ENCODE peak calls at places on chromosome 10, in ten cellular contexts. One of them, this sample, is unnamed.

GRCh38 chr10:122981066-122981464 is 864 bp downstream of the PSTK start:
- DNase-seq in HCT116: peak; percentile 34
- DNase-seq in cardiac fibroblast: peak; percentile 55
- DNase-seq in tibial artery: no peak
- DNase-seq in NB4: peak; percentile 75
- DNase-seq in adrenal gland: no peak
- DNase-seq in lower lobe of right lung: no peak
- DNase-seq in MM.1S: peak; percentile 46
- DNase-seq in heart left ventricle: no peak
- DNase-seq in fibroblast of pulmonary artery: peak; percentile 60
- DNase-seq in this sample: peak; percentile 53

GRCh38 chr10:50993817-50994251 is 80.5 kb upstream of the PRKG1 start:
- DNase-seq in HCT116: no peak
- DNase-seq in cardiac fibroblast: peak; percentile 88
- DNase-seq in tibial artery: no peak
- DNase-seq in NB4: no peak
- DNase-seq in adrenal gland: no peak
- DNase-seq in lower lobe of right lung: peak; percentile 52
- DNase-seq in MM.1S: no peak
- DNase-seq in heart left ventricle: peak; percentile 51
- DNase-seq in fibroblast of pulmonary artery: peak; percentile 87
- DNase-seq in this sample: peak; percentile 89

GRCh38 chr10:110571093-110571743 is 3.7 kb downstream of the SMC3 start:
- DNase-seq in HCT116: no peak
- DNase-seq in cardiac fibroblast: no peak
- DNase-seq in tibial artery: no peak
- DNase-seq in NB4: no peak
- DNase-seq in adrenal gland: no peak
- DNase-seq in lower lobe of right lung: no peak
- DNase-seq in MM.1S: no peak
- DNase-seq in heart left ventricle: no peak
- DNase-seq in fibroblast of pulmonary artery: no peak
- DNase-seq in this sample: no peak

GRCh38 chr10:10803273-10803672 is 214.4 kb upstream of the CELF2 start:
- DNase-seq in HCT116: no peak
- DNase-seq in cardiac fibroblast: peak; percentile 77
- DNase-seq in tibial artery: peak; percentile 70
- DNase-seq in NB4: no peak
- DNase-seq in adrenal gland: no peak
- DNase-seq in lower lobe of right lung: no peak
- DNase-seq in MM.1S: no peak
- DNase-seq in heart left ventricle: peak; percentile 63
- DNase-seq in fibroblast of pulmonary artery: no peak
- DNase-seq in this sample: no peak

GRCh38 chr10:105241254-105241653 is 600.2 kb downstream of the SORCS3 start:
- DNase-seq in HCT116: no peak
- DNase-seq in cardiac fibroblast: no peak
- DNase-seq in tibial artery: no peak
- DNase-seq in NB4: no peak
- DNase-seq in adrenal gland: no peak
- DNase-seq in lower lobe of right lung: no peak
- DNase-seq in MM.1S: no peak
- DNase-seq in heart left ventricle: no peak
- DNase-seq in fibroblast of pulmonary artery: no peak
- DNase-seq in this sample: no peak

GRCh38 chr10:5524721-5525531 is at the start of gene CALML3:
- DNase-seq in HCT116: no peak
- DNase-seq in cardiac fibroblast: no peak
- DNase-seq in tibial artery: peak; percentile 16
- DNase-seq in NB4: no peak
- DNase-seq in adrenal gland: no peak
- DNase-seq in lower lobe of right lung: no peak
- DNase-seq in MM.1S: no peak
- DNase-seq in heart left ventricle: no peak
- DNase-seq in fibroblast of pulmonary artery: no peak
- DNase-seq in this sample: no peak

GRCh38 chr10:29451946-29452345 is 163.1 kb downstream of the LYZL1 start:
- DNase-seq in HCT116: no peak
- DNase-seq in cardiac fibroblast: no peak
- DNase-seq in tibial artery: no peak
- DNase-seq in NB4: no peak
- DNase-seq in adrenal gland: no peak
- DNase-seq in lower lobe of right lung: no peak
- DNase-seq in MM.1S: no peak
- DNase-seq in heart left ventricle: no peak
- DNase-seq in fibroblast of pulmonary artery: no peak
- DNase-seq in this sample: no peak

GRCh38 chr10:15483215-15483970 is 112.3 kb upstream of the FAM171A1 start:
- DNase-seq in HCT116: no peak
- DNase-seq in cardiac fibroblast: no peak
- DNase-seq in tibial artery: no peak
- DNase-seq in NB4: no peak
- DNase-seq in adrenal gland: no peak
- DNase-seq in lower lobe of right lung: no peak
- DNase-seq in MM.1S: no peak
- DNase-seq in heart left ventricle: no peak
- DNase-seq in fibroblast of pulmonary artery: no peak
- DNase-seq in this sample: no peak

GRCh38 chr10:42380926-42381547 is 257.3 kb downstream of the ZNF33B start:
- DNase-seq in HCT116: no peak
- DNase-seq in cardiac fibroblast: no peak
- DNase-seq in tibial artery: no peak
- DNase-seq in NB4: no peak
- DNase-seq in adrenal gland: no peak
- DNase-seq in lower lobe of right lung: no peak
- DNase-seq in MM.1S: no peak
- DNase-seq in heart left ventricle: no peak
- DNase-seq in fibroblast of pulmonary artery: no peak
- DNase-seq in this sample: no peak

GRCh38 chr10:3781458-3782098 is 3.4 kb downstream of the KLF6 start:
- DNase-seq in HCT116: no peak
- DNase-seq in cardiac fibroblast: peak; percentile 83
- DNase-seq in tibial artery: peak; percentile 60
- DNase-seq in NB4: peak; percentile 54
- DNase-seq in adrenal gland: no peak
- DNase-seq in lower lobe of right lung: peak; percentile 79
- DNase-seq in MM.1S: no peak
- DNase-seq in heart left ventricle: peak; percentile 76
- DNase-seq in fibroblast of pulmonary artery: peak; percentile 75
- DNase-seq in this sample: peak; percentile 55

GRCh38 chr10:85668522-85668921 is 698.1 kb downstream of the GRID1 start:
- DNase-seq in HCT116: no peak
- DNase-seq in cardiac fibroblast: no peak
- DNase-seq in tibial artery: no peak
- DNase-seq in NB4: no peak
- DNase-seq in adrenal gland: no peak
- DNase-seq in lower lobe of right lung: no peak
- DNase-seq in MM.1S: no peak
- DNase-seq in heart left ventricle: no peak
- DNase-seq in fibroblast of pulmonary artery: no peak
- DNase-seq in this sample: no peak

GRCh38 chr10:113991091-113991860 is 52.4 kb upstream of the ADRB1 start:
- DNase-seq in HCT116: no peak
- DNase-seq in cardiac fibroblast: no peak
- DNase-seq in tibial artery: no peak
- DNase-seq in NB4: peak; percentile 54
- DNase-seq in adrenal gland: no peak
- DNase-seq in lower lobe of right lung: no peak
- DNase-seq in MM.1S: peak; percentile 72
- DNase-seq in heart left ventricle: no peak
- DNase-seq in fibroblast of pulmonary artery: no peak
- DNase-seq in this sample: no peak

GRCh38 chr10:128775743-128776142 is 649.5 kb upstream of the MKI67 start:
- DNase-seq in HCT116: no peak
- DNase-seq in cardiac fibroblast: peak; percentile 73
- DNase-seq in tibial artery: no peak
- DNase-seq in NB4: no peak
- DNase-seq in adrenal gland: no peak
- DNase-seq in lower lobe of right lung: no peak
- DNase-seq in MM.1S: no peak
- DNase-seq in heart left ventricle: no peak
- DNase-seq in fibroblast of pulmonary artery: peak; percentile 20
- DNase-seq in this sample: no peak

GRCh38 chr10:23363788-23364135 is 19.2 kb upstream of the C10orf67 start:
- DNase-seq in HCT116: no peak
- DNase-seq in cardiac fibroblast: no peak
- DNase-seq in tibial artery: no peak
- DNase-seq in NB4: no peak
- DNase-seq in adrenal gland: no peak
- DNase-seq in lower lobe of right lung: no peak
- DNase-seq in MM.1S: no peak
- DNase-seq in heart left ventricle: no peak
- DNase-seq in fibroblast of pulmonary artery: no peak
- DNase-seq in this sample: no peak

GRCh38 chr10:24008164-24009066 is 200.5 kb upstream of the KIAA1217 start:
- DNase-seq in HCT116: no peak
- DNase-seq in cardiac fibroblast: peak; percentile 16
- DNase-seq in tibial artery: no peak
- DNase-seq in NB4: no peak
- DNase-seq in adrenal gland: no peak
- DNase-seq in lower lobe of right lung: no peak
- DNase-seq in MM.1S: no peak
- DNase-seq in heart left ventricle: peak; percentile 25
- DNase-seq in fibroblast of pulmonary artery: peak; percentile 54
- DNase-seq in this sample: no peak

GRCh38 chr10:35079763-35080162 is 10.4 kb downstream of the CUL2 start:
- DNase-seq in HCT116: peak; percentile 15
- DNase-seq in cardiac fibroblast: peak; percentile 57
- DNase-seq in tibial artery: no peak
- DNase-seq in NB4: peak; percentile 2
- DNase-seq in adrenal gland: peak; percentile 68
- DNase-seq in lower lobe of right lung: no peak
- DNase-seq in MM.1S: no peak
- DNase-seq in heart left ventricle: no peak
- DNase-seq in fibroblast of pulmonary artery: peak; percentile 77
- DNase-seq in this sample: peak; percentile 89
- TF ChIP-seq CTCF in HCT116: no peak
- TF ChIP-seq CTCF in cardiac fibroblast: no peak
- TF ChIP-seq CTCF in tibial artery: no peak
- TF ChIP-seq CTCF in NB4: no peak
- TF ChIP-seq CTCF in adrenal gland: no peak
- TF ChIP-seq CTCF in lower lobe of right lung: no peak
- TF ChIP-seq CTCF in MM.1S: no peak
- TF ChIP-seq CTCF in heart left ventricle: no peak
- TF ChIP-seq CTCF in fibroblast of pulmonary artery: no peak
- TF ChIP-seq CTCF in this sample: no peak

GRCh38 chr10:80945267-80945880 is 407.7 kb downstream of the SH2D4B start:
- DNase-seq in HCT116: no peak
- DNase-seq in cardiac fibroblast: no peak
- DNase-seq in tibial artery: no peak
- DNase-seq in NB4: peak; percentile 28
- DNase-seq in adrenal gland: no peak
- DNase-seq in lower lobe of right lung: no peak
- DNase-seq in MM.1S: peak; percentile 86
- DNase-seq in heart left ventricle: no peak
- DNase-seq in fibroblast of pulmonary artery: no peak
- DNase-seq in this sample: no peak
- TF ChIP-seq CTCF in HCT116: no peak
- TF ChIP-seq CTCF in cardiac fibroblast: no peak
- TF ChIP-seq CTCF in tibial artery: peak; percentile 11
- TF ChIP-seq CTCF in NB4: peak; percentile 69
- TF ChIP-seq CTCF in adrenal gland: peak; percentile 13
- TF ChIP-seq CTCF in lower lobe of right lung: peak; percentile 47
- TF ChIP-seq CTCF in MM.1S: peak; percentile 90
- TF ChIP-seq CTCF in heart left ventricle: peak; percentile 31
- TF ChIP-seq CTCF in fibroblast of pulmonary artery: no peak
- TF ChIP-seq CTCF in this sample: peak; percentile 2

GRCh38 chr10:35379226-35380137 is 43.2 kb downstream of the CCNY start:
- DNase-seq in HCT116: no peak
- DNase-seq in cardiac fibroblast: peak; percentile 92
- DNase-seq in tibial artery: peak; percentile 49
- DNase-seq in NB4: peak; percentile 82
- DNase-seq in adrenal gland: no peak
- DNase-seq in lower lobe of right lung: no peak
- DNase-seq in MM.1S: no peak
- DNase-seq in heart left ventricle: peak; percentile 66
- DNase-seq in fibroblast of pulmonary artery: peak; percentile 94
- DNase-seq in this sample: peak; percentile 88
- TF ChIP-seq CTCF in HCT116: no peak
- TF ChIP-seq CTCF in cardiac fibroblast: no peak
- TF ChIP-seq CTCF in tibial artery: no peak
- TF ChIP-seq CTCF in NB4: no peak
- TF ChIP-seq CTCF in adrenal gland: no peak
- TF ChIP-seq CTCF in lower lobe of right lung: no peak
- TF ChIP-seq CTCF in MM.1S: no peak
- TF ChIP-seq CTCF in heart left ventricle: no peak
- TF ChIP-seq CTCF in fibroblast of pulmonary artery: peak; percentile 7
- TF ChIP-seq CTCF in this sample: no peak

DNA sequence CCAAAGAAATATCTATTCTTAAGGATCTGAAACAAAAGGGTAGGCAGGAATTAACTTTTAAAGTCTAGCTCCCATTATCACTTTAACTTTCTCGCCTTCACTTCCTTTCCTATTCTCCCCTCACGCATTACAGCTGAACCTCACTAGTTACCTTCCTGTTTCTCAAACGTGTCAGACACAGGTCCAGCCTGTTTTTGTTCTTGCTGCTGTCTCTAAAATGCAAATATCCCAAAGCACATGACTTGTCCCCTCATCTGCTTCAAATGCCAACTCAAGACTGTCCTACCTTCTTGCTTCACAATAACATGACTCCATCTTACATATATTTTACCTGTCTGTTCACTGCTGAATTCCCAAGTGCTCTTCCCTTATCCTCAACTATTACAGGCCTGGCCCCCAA is 17.6 kb downstream of the ZDHHC6 start:
- DNase-seq in HCT116: no peak
- DNase-seq in cardiac fibroblast: no peak
- DNase-seq in tibial artery: no peak
- DNase-seq in NB4: no peak
- DNase-seq in adrenal gland: no peak
- DNase-seq in lower lobe of right lung: no peak
- DNase-seq in MM.1S: no peak
- DNase-seq in heart left ventricle: no peak
- DNase-seq in fibroblast of pulmonary artery: no peak
- DNase-seq in this sample: no peak
- TF ChIP-seq CTCF in HCT116: no peak
- TF ChIP-seq CTCF in cardiac fibroblast: no peak
- TF ChIP-seq CTCF in tibial artery: no peak
- TF ChIP-seq CTCF in NB4: no peak
- TF ChIP-seq CTCF in adrenal gland: no peak
- TF ChIP-seq CTCF in lower lobe of right lung: no peak
- TF ChIP-seq CTCF in MM.1S: no peak
- TF ChIP-seq CTCF in heart left ventricle: no peak
- TF ChIP-seq CTCF in fibroblast of pulmonary artery: no peak
- TF ChIP-seq CTCF in this sample: no peak

DNA sequence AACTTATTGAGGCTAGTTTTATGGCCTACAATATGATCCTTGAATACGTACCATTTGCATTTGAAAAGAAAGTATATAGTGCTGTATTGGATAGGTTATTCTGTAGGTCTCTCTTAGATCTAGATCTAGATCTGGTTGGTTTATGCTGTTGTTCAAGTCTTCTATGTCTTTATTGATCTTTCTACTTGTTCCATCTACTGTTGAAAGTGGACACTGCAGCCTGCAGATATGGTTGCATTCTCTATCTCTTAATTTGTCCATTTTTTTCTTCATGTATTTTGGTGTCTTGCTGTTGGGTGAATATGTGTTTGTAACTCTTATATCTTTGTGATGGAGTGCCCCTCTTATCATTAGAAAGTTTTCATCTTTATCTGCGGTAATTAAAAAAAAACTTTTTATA is 139.4 kb upstream of the PCDH15 start:
- DNase-seq in HCT116: no peak
- DNase-seq in cardiac fibroblast: no peak
- DNase-seq in tibial artery: no peak
- DNase-seq in NB4: no peak
- DNase-seq in adrenal gland: no peak
- DNase-seq in lower lobe of right lung: no peak
- DNase-seq in MM.1S: peak; percentile 19
- DNase-seq in heart left ventricle: no peak
- DNase-seq in fibroblast of pulmonary artery: no peak
- DNase-seq in this sample: no peak
- TF ChIP-seq CTCF in HCT116: no peak
- TF ChIP-seq CTCF in cardiac fibroblast: no peak
- TF ChIP-seq CTCF in tibial artery: no peak
- TF ChIP-seq CTCF in NB4: no peak
- TF ChIP-seq CTCF in adrenal gland: no peak
- TF ChIP-seq CTCF in lower lobe of right lung: no peak
- TF ChIP-seq CTCF in MM.1S: peak; percentile 17
- TF ChIP-seq CTCF in heart left ventricle: no peak
- TF ChIP-seq CTCF in fibroblast of pulmonary artery: no peak
- TF ChIP-seq CTCF in this sample: no peak